ENCODE peak calls at places on chromosomes 11 and 22, in four cellular contexts. W is K562, B is GM12878, V is H1. U is an unnamed sample.

GRCh38 chr11:1153951-1154487 is 3.7 kb upstream of the MUC5AC start:
- DNase-seq in W (peak), B (no peak), V (no peak), U (peak)

GRCh38 chr11:69791266-69791665 is 16.1 kb upstream of the FGF4 start:
- DNase-seq in W (no peak), B (no peak), V (no peak), U (no peak)

GRCh38 chr22:26922804-26923203 is 265.4 kb downstream of the MIAT start:
- DNase-seq in W (peak), B (no peak), V (peak), U (peak)

GRCh38 chr11:58276151-58276550 is 8.1 kb upstream of the OR10W1 start:
- DNase-seq in W (no peak), B (no peak), V (no peak), U (no peak)

GRCh38 chr11:84564180-84564866 is 1062.8 kb downstream of the DLG2 start:
- DNase-seq in W (peak), B (no peak), V (no peak), U (peak)

GRCh38 chr22:19844423-19845368 is 10.0 kb downstream of the GNB1L start:
- DNase-seq in W (no peak), B (no peak), V (peak), U (no peak)

GRCh38 chr11:24747275-24748251 is 250.7 kb downstream of the LUZP2 start:
- DNase-seq in W (no peak), B (no peak), V (no peak), U (no peak)

GRCh38 chr22:20106849-20107237 is 9.1 kb upstream of the RANBP1 start:
- DNase-seq in W (no peak), B (no peak), V (no peak), U (no peak)

GRCh38 chr11:7548659-7549283 is 35.0 kb downstream of the PPFIBP2 start:
- DNase-seq in W (peak), B (no peak), V (peak), U (no peak)

GRCh38 chr22:32103648-32104326 is 55.3 kb downstream of the C22orf42 start:
- DNase-seq in W (no peak), B (no peak), V (no peak), U (no peak)

GRCh38 chr11:14059491-14059890 is 97.0 kb downstream of the SPON1 start:
- DNase-seq in W (no peak), B (no peak), V (no peak), U (no peak)

GRCh38 chr22:36294293-36294620 is 41.3 kb downstream of the APOL1 start:
- DNase-seq in W (no peak), B (no peak), V (no peak), U (no peak)

GRCh38 chr11:67384851-67385366 is 6.9 kb upstream of the RAD9A start:
- DNase-seq in W (no peak), B (no peak), V (no peak), U (no peak)

GRCh38 chr11:128715691-128716153 is 21.9 kb downstream of the FLI1 start:
- DNase-seq in W (no peak), B (no peak), V (no peak), U (no peak)

GRCh38 chr22:26642465-26643367 is 14.7 kb upstream of the MIAT start:
- DNase-seq in W (peak), B (no peak), V (peak), U (no peak)

GRCh38 chr22:30206964-30207363 is 39.6 kb downstream of the LIF start:
- DNase-seq in W (no peak), B (no peak), V (no peak), U (peak)

GRCh38 chr11:66419825-66420224 is 1.0 kb upstream of the NPAS4 start:
- DNase-seq in W (no peak), B (no peak), V (peak), U (no peak)

GRCh38 chr11:112310414-112310813 is 49.8 kb upstream of the PLET1 start:
- DNase-seq in W (no peak), B (no peak), V (no peak), U (no peak)

GRCh38 chr22:37229012-37229804 is 14.9 kb downstream of the RAC2 start:
- DNase-seq in W (peak), B (no peak), V (no peak), U (no peak)

GRCh38 chr11:10454902-10455631 is at the start of gene AMPD3:
- DNase-seq in W (peak), B (peak), V (peak), U (no peak)

GRCh38 chr11:12810497-12810896 is 136.3 kb downstream of the TEAD1 start:
- DNase-seq in W (peak), B (no peak), V (no peak), U (no peak)

GRCh38 chr11:61516675-61517516 is 8.3 kb downstream of the LRRC10B start:
- DNase-seq in W (peak), B (no peak), V (peak), U (peak)

GRCh38 chr22:24205438-24206189 is 24.3 kb downstream of the SUSD2 start:
- DNase-seq in W (no peak), B (no peak), V (no peak), U (peak)

GRCh38 chr22:50329236-50329635 is 2.4 kb upstream of the DENND6B start:
- DNase-seq in W (no peak), B (no peak), V (no peak), U (no peak)

GRCh38 chr22:41181349-41182241 is 23.5 kb upstream of the L3MBTL2 start:
- DNase-seq in W (no peak), B (no peak), V (no peak), U (no peak)

GRCh38 chr11:118241191-118242098 is 10.7 kb downstream of the MPZL3 start:
- DNase-seq in W (peak), B (no peak), V (no peak), U (peak)

GRCh38 chr11:33172996-33173395 is 11.7 kb upstream of the CSTF3 start:
- DNase-seq in W (no peak), B (no peak), V (no peak), U (no peak)

GRCh38 chr22:29799217-29799680 is 32.1 kb downstream of the UQCR10 start:
- DNase-seq in W (peak), B (no peak), V (no peak), U (peak)

GRCh38 chr11:64292458-64293254 is 1.6 kb downstream of the KCNK4 start:
- DNase-seq in W (no peak), B (no peak), V (peak), U (no peak)

GRCh38 chr11:68213135-68213515 is at the start of gene KMT5B:
- DNase-seq in W (no peak), B (no peak), V (peak), U (peak)

GRCh38 chr11:33028537-33028914 is 10.8 kb upstream of the TCP11L1 start:
- DNase-seq in W (no peak), B (no peak), V (no peak), U (no peak)

GRCh38 chr11:68684385-68685356 is at the start of gene GAL:
- DNase-seq in W (peak), B (no peak), V (no peak), U (peak)

GRCh38 chr11:10268746-10269487 is 25.1 kb downstream of the SBF2 start:
- DNase-seq in W (no peak), B (no peak), V (no peak), U (no peak)

GRCh38 chr11:44651535-44652130 is 75.1 kb upstream of the TSPAN18 start:
- DNase-seq in W (no peak), B (no peak), V (no peak), U (no peak)

GRCh38 chr11:116193321-116194114 is 579.3 kb downstream of the BUD13 start:
- DNase-seq in W (no peak), B (no peak), V (peak), U (peak)

GRCh38 chr22:50611341-50612060 is 10.9 kb downstream of the MAPK8IP2 start:
- DNase-seq in W (no peak), B (no peak), V (no peak), U (no peak)

GRCh38 chr11:34234086-34234740 is 123.6 kb downstream of the ABTB2 start:
- DNase-seq in W (peak), B (peak), V (peak), U (no peak)

DNA sequence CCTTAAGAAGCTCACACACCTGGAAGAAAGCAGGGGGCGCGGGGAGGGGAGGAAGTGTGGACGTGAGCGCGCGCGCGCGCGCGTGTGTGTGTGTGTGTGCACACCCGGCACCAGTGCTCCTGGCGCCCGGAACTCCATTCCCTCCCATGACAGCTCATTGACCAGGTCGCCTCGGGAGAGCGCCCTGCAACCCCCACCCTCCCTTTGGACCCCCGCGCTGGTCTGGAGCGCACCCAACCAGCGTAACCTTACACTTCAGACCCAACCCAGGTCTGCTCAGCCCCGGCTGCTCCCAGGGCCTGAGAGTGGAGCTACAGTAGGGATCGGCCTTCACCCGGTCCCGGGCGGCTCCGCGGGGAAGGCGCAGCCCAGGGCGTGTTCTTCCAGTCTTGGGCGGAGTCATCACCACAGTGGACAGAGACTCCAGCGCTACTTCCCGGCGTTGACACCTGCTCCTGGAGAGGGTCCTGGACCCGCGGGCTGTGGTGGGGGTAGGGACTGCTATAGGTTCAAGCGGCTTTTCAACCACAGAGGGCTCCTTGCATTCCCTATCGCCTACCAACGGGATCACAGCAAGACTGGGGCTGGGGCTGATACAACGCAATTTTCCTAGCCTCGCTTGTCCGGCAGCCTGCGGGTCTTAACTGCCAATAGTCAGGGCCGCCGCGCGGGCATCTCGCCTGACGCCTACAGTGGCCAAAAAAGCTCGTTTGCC is 1.4 kb downstream of the GALNT18 start:
- DNase-seq in W (no peak), B (no peak), V (peak), U (peak)
- TF ChIP-seq JUND in W (no peak), B (no peak), V (no peak), U (no peak)

GRCh38 chr11:126357969-126358762 is 2.7 kb downstream of the ST3GAL4 start:
- DNase-seq in W (no peak), B (no peak), V (no peak), U (no peak)

GRCh38 chr11:126361400-126361799 is 5.9 kb downstream of the ST3GAL4 start:
- DNase-seq in W (no peak), B (no peak), V (no peak), U (no peak)

GRCh38 chr11:126360049-126360446 is 4.6 kb downstream of the ST3GAL4 start:
- DNase-seq in W (no peak), B (no peak), V (no peak), U (no peak)

GRCh38 chr11:126358763-126359160 is 3.3 kb downstream of the ST3GAL4 start:
- DNase-seq in W (no peak), B (no peak), V (peak), U (no peak)

DNA sequence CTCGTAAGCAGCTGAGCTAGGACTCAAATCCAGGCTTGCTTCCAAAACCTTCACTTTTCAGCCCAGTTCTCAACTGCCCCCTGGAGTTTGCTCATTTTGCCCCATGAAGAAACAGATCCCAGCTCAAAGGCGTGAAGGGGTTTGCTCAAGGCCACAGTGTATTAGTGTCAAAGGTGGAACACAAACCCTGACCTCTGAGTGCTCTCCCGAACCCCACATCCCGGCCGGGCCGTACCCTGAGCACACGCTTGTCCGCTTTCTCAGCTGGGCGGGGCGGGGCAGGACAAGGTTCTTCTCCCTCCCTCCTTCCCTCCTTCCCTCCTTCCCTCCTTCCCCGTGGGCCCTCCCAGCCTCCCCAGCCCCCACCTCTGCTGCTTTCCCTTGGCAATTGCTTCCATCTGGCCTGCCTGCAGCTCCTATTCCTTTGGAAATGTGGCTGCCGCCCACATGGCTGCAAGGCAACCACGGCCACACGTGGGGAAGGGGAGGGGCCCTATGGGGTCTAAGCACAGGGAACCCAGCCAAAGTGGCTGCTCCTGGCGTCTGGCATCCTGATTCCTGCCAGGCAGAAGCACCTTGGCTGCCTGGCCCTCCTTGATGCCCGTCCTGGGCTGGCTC is 4.1 kb downstream of the ST3GAL4 start:
- DNase-seq in W (peak), B (no peak), V (no peak), U (peak)
- TF ChIP-seq JUND in W (no peak), B (no peak), V (no peak), U (no peak)

DNA sequence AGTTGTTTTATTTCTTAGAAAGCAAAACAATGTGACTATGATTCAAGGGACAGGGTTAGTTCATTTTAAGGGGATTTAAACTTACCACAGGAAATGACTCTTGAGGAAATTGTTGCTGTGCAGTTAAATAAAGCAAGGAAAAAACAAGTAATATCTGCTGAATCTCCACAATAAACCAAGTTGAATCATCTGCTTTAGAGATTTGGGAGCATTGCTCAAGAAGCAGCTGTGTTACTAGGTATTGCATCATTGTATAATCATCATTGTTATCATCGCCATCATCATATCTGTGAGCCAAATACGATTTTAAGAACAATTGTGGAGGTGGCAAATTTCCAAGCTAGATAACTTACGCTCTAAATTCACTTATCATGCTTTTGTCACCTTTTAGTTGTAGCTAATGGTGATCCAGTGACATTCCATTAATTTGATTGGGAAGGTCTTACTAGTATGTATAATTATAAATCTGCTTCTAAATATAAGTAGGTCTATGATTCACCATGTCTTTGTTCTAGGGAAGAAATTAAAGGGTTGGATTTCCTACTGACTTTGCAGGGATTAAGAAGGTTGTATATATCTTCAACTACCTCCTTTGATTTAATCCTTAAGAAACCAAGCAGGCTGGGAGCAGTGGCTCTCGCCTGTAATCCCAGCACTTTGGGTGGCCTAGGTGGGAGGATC is 19.9 kb downstream of the MMP10 start:
- DNase-seq in W (no peak), B (no peak), V (no peak), U (no peak)
- TF ChIP-seq JUND in W (peak), B (no peak), V (no peak), U (no peak)

GRCh38 chr11:3094223-3094824 is 37.1 kb upstream of the CARS1 start:
- DNase-seq in W (no peak), B (no peak), V (peak), U (no peak)

GRCh38 chr11:3091081-3091845 is 34.0 kb upstream of the CARS1 start:
- DNase-seq in W (no peak), B (no peak), V (no peak), U (no peak)

GRCh38 chr11:3091846-3092602 is 34.8 kb upstream of the CARS1 start:
- DNase-seq in W (peak), B (peak), V (peak), U (peak)

GRCh38 chr11:3092603-3093141 is 35.4 kb upstream of the CARS1 start:
- DNase-seq in W (no peak), B (no peak), V (peak), U (no peak)

DNA sequence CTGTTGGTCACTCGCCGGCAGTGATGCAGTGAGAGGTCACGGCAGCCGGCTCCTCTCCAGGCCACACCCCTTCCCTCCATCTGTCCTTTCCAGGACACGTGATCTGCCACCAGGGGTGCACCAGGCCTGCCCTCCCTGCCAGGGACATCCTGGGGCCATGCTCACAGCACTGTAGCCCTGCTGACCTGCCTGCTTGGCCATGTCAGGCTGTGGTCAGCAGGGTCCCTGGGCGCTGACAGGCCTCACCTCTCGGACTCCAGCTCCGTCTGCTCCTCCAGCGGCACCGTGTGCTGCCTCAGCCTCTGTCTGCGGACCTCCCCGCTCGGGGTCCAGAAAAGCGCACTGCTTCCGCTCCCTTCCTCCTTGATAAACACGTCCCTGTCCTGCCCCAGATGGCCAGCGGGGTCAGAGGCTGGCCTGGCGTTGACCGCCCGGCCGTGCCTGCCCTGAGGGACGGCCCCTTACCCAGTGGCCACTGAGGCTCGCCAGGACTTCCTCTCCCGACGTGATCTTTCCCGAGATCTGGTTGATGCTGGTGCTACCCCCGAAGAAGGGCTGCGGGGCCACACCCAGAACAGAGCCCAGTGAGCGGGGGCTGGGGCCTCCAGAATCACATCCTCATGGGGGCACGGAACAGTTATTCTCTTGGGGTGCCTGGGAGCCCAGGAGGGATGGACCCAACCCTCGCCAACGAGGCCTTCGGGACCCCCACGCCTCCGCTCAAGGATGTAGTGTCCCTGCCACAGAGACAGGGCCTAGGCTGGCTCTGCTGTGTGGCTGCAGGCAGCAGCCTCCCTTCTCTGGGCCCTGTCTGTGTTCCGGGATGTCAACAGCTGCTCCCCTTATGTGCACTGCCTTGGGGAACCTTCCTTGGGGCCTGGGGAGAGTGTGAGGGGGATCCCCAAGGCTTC is 36.3 kb upstream of the CARS1 start:
- DNase-seq in W (peak), B (no peak), V (no peak), U (no peak)
- TF ChIP-seq JUND in W (no peak), B (no peak), V (no peak), U (no peak)